ENCODE peak calls at places on chromosome 14, in seven cellular contexts. F is sigmoid colon, U is body of pancreas, H is IMR-90, I is A549, C is H54, Y is tibial nerve. W is an unnamed sample.

GRCh38 chr14:72792051-72792788 is 101.7 kb downstream of the DPF3 start:
- DNase-seq in C (no peak), Y (no peak), U (no peak), H (no peak), I (no peak), F (no peak), W (peak; percentile 73)

GRCh38 chr14:99561827-99562226 is 42.2 kb downstream of the CCDC85C start:
- DNase-seq in C (no peak), F (no peak), Y (no peak), I (no peak), H (no peak), U (peak; percentile 60), W (no peak)

GRCh38 chr14:71932229-71932951 is at the start of gene RGS6:
- DNase-seq in I (no peak), F (no peak), U (peak; percentile 37), C (no peak), Y (no peak), H (no peak), W (no peak)

GRCh38 chr14:53855127-53855526 is 101.5 kb downstream of the BMP4 start:
- DNase-seq in U (no peak), C (no peak), H (no peak), Y (no peak), I (no peak), F (no peak), W (no peak)

GRCh38 chr14:88289214-88289613 is 33.9 kb downstream of the KCNK10 start:
- DNase-seq in H (peak; percentile 13), C (no peak), U (no peak), Y (no peak), F (no peak), I (no peak), W (no peak)

GRCh38 chr14:59728294-59728693 is 142.3 kb downstream of the RTN1 start:
- DNase-seq in H (no peak), Y (no peak), F (no peak), U (no peak), I (no peak), C (no peak), W (no peak)

GRCh38 chr14:90534091-90534837 is 137.4 kb downstream of the CALM1 start:
- DNase-seq in U (no peak), F (no peak), Y (no peak), C (peak; percentile 79), H (peak; percentile 22), I (no peak), W (peak; percentile 65)

GRCh38 chr14:97251423-97252155 is 454.4 kb downstream of the VRK1 start:
- DNase-seq in I (no peak), Y (no peak), H (no peak), F (no peak), C (no peak), U (no peak), W (no peak)

GRCh38 chr14:68676511-68676943 is 116.3 kb downstream of the ZFP36L1 start:
- DNase-seq in F (peak; percentile 64), U (no peak), C (no peak), H (no peak), I (no peak), Y (no peak), W (no peak)

GRCh38 chr14:23719225-23719985 is 83.2 kb downstream of the DHRS2 start:
- DNase-seq in U (no peak), C (no peak), Y (no peak), I (no peak), H (no peak), F (no peak), W (no peak)

GRCh38 chr14:56133547-56133946 is 15.3 kb downstream of the PELI2 start:
- DNase-seq in I (no peak), F (no peak), Y (no peak), H (no peak), C (no peak), U (peak; percentile 56), W (no peak)

DNA sequence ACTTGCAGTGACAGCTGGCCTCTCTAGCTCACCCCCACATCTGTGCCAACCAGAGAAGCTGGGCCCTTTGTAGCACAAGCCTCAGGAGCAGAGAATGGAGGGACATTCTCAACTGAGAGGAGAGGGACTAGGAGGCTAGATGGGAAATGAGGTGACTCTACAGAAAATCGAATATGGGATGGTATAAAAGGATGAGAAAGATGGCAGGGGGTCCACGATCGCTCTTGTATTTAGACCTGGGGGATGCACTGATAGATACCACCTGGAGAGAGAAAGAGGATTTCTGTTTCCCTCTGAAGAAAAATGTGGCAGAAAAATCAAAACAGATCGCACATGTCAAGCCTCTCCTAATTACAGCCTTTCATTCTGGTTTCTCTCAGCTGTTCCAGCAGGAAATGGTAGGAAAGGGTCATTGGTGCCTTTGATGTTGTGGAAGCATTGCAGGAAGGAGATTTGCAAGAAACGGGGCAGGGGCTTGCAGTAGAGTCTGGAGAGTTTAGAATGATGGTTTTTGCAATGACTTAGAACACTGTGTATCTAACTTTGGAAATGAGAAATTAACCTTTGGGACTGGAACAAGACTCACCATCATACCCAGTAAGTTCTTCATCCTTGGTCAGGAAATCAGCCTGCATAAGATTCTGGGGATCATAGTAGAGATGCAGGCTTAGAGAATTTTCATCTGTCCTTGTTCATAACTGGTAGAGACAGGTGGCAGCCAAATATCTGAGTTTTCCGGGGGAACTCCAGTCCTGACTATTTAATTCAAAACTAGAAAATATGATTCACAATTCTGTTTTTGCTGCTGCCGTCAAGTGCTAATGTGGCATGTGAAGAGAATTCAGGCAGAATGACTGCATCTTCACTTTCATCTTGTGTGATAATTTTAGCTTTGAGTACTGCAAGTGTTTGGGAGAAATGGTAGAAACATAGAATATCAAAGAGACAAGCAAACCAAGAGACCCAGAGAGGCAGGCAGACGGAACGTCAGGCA is 98.8 kb downstream of the DAD1 start:
- DNase-seq in H (no peak), C (no peak), I (no peak), Y (no peak), U (no peak), F (no peak), W (no peak)
- TF ChIP-seq POLR2A in H (no peak), C (no peak), I (no peak), Y (no peak), U (no peak), F (no peak), W (no peak)

DNA sequence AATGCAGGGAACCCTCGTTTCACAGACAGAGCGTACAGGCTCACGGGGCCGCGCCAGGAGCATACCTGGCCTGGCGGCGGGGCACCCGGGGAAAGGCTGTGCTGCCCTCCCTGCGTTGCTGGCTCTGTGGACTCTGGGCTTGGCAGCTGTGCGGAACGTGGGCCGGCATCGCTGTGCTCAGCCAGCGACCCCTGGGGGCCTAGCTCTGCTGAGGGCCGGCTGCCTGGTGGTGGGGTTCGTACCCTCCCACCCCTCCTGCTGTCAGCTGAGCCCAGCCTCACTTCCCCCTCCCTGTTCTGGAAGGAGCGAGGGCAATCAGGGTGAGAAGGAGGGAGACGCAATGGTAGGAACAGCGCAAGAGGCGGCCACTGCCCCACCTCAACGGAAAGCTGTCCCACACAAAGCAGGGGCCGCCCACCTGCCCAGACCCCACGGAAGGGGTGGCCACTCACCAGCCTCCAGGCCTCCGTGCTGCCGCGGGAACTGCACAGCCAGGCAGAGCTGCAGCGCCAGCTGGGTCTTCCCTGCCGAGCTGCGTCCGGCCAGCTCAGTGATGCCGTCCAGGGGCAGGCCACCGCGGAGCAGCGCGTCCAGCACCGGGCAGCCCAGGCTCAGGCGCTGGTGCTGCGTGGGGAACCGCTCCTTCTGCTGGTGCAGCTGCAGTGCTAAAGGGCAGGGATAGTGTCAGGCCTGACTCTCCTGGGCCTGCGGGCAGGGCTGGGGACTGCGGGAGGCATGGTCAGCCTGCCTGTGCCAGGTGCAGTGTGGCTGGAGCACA is 8.5 kb downstream of the XRCC3 start:
- DNase-seq in I (no peak), U (no peak), F (no peak), Y (no peak), H (no peak), C (no peak), W (no peak)
- TF ChIP-seq POLR2A in I (no peak), U (no peak), F (no peak), Y (no peak), H (no peak), C (no peak), W (no peak)

GRCh38 chr14:103697601-103698379 is 17.5 kb downstream of the XRCC3 start:
- DNase-seq in Y (no peak), F (no peak), U (no peak), H (no peak), I (no peak), C (no peak), W (peak; percentile 30)

GRCh38 chr14:103699261-103699661 is 16.0 kb downstream of the XRCC3 start:
- DNase-seq in F (no peak), U (no peak), H (no peak), Y (no peak), C (no peak), I (no peak), W (no peak)

GRCh38 chr14:103699901-103700752 is 15.1 kb downstream of the XRCC3 start:
- DNase-seq in F (no peak), C (no peak), H (no peak), Y (no peak), U (no peak), I (no peak), W (peak; percentile 64)

GRCh38 chr14:103697196-103697595 is 18.1 kb downstream of the XRCC3 start:
- DNase-seq in I (no peak), U (no peak), Y (no peak), C (no peak), F (no peak), H (no peak), W (no peak)

GRCh38 chr14:103698380-103699260 is 16.6 kb downstream of the XRCC3 start:
- DNase-seq in U (peak; percentile 83), C (no peak), F (no peak), Y (no peak), H (no peak), I (no peak), W (no peak)
- TF ChIP-seq POLR2A in U (peak; percentile 33), C (no peak), F (no peak), Y (no peak), H (no peak), I (no peak), W (no peak)

GRCh38 chr14:102779574-102780315 is 2.5 kb downstream of the TRAF3 start:
- DNase-seq in F (no peak), C (no peak), U (no peak), H (peak; percentile 33), Y (no peak), I (no peak), W (no peak)

GRCh38 chr14:102776761-102777710 is at the start of gene TRAF3:
- DNase-seq in Y (no peak), F (peak; percentile 75), I (peak; percentile 81), H (peak; percentile 77), U (peak; percentile 63), C (peak; percentile 90), W (peak; percentile 79)

GRCh38 chr14:102781063-102781462 is 3.8 kb downstream of the TRAF3 start:
- DNase-seq in Y (no peak), F (no peak), H (no peak), C (no peak), I (no peak), U (no peak), W (no peak)

GRCh38 chr14:102777711-102778615 is 714 bp downstream of the TRAF3 start:
- DNase-seq in U (peak; percentile 33), F (no peak), I (no peak), H (peak; percentile 47), C (no peak), Y (no peak), W (peak; percentile 32)

GRCh38 chr14:102778616-102779351 is 1.5 kb downstream of the TRAF3 start:
- DNase-seq in I (no peak), C (no peak), H (peak; percentile 19), U (no peak), Y (no peak), F (no peak), W (no peak)
- TF ChIP-seq POLR2A in I (no peak), C (no peak), H (no peak), U (no peak), Y (no peak), F (no peak), W (no peak)

GRCh38 chr14:93982684-93983007 is 6.3 kb upstream of the ASB2 start:
- DNase-seq in U (no peak), H (no peak), C (no peak), F (no peak), Y (no peak), I (no peak), W (no peak)
- TF ChIP-seq POLR2A in U (no peak), H (no peak), C (no peak), F (no peak), Y (no peak), I (no peak), W (no peak)

W was measured in heart left ventricle.